ENCODE peak calls at places on chromosomes 7 and 10, in ten cellular contexts. X, T, A, D, E, Q, N, O, F and Y are unnamed samples.

GRCh38 chr7:44072364-44073231 is 7.2 kb upstream of the PGAM2 start:
- DNase-seq in X (peak; percentile 70), T (no peak), A (peak; percentile 65), D (peak; percentile 69), E (peak; percentile 63), Q (peak; percentile 79), N (peak; percentile 90), O (peak; percentile 91), F (peak; percentile 71), Y (peak; percentile 93)

GRCh38 chr7:376306-376969 is 86.5 kb downstream of the FOXL3 start:
- DNase-seq in X (no peak), T (no peak), A (no peak), D (no peak), E (peak; percentile 9), Q (peak; percentile 12), N (no peak), O (no peak), F (no peak), Y (no peak)

GRCh38 chr10:33306126-33306525 is 28.3 kb downstream of the NRP1 start:
- DNase-seq in X (no peak), T (no peak), A (no peak), D (no peak), E (no peak), Q (no peak), N (no peak), O (peak; percentile 87), F (peak; percentile 58), Y (no peak)

GRCh38 chr7:105216786-105217185 is 171.9 kb downstream of the SRPK2 start:
- DNase-seq in X (no peak), T (no peak), A (no peak), D (no peak), E (no peak), Q (no peak), N (no peak), O (no peak), F (no peak), Y (no peak)

GRCh38 chr10:86349474-86349873 is 17.1 kb downstream of the GRID1 start:
- DNase-seq in X (peak; percentile 10), T (no peak), A (peak; percentile 40), D (peak; percentile 60), E (peak; percentile 69), Q (peak; percentile 73), N (no peak), O (peak; percentile 26), F (no peak), Y (no peak)

GRCh38 chr10:608331-609265 is 80.9 kb downstream of the DIP2C start:
- DNase-seq in X (no peak), T (no peak), A (no peak), D (no peak), E (no peak), Q (no peak), N (no peak), O (no peak), F (no peak), Y (peak; percentile 21)

GRCh38 chr7:82859106-82859850 is 303.4 kb downstream of the PCLO start:
- DNase-seq in X (no peak), T (no peak), A (no peak), D (no peak), E (no peak), Q (no peak), N (no peak), O (peak; percentile 56), F (peak; percentile 44), Y (peak; percentile 1)

GRCh38 chr7:94417261-94417660 is 22.6 kb downstream of the COL1A2 start:
- DNase-seq in X (no peak), T (no peak), A (no peak), D (no peak), E (no peak), Q (no peak), N (no peak), O (peak; percentile 22), F (no peak), Y (no peak)

GRCh38 chr7:75534727-75535307 is 42.7 kb downstream of the SPDYE5 start:
- DNase-seq in X (no peak), T (peak; percentile 55), A (peak; percentile 73), D (no peak), E (no peak), Q (no peak), N (no peak), O (peak; percentile 74), F (peak; percentile 84), Y (peak; percentile 78)

GRCh38 chr7:100632951-100633717 is 8.2 kb downstream of the TFR2 start:
- DNase-seq in X (peak; percentile 75), T (peak; percentile 71), A (peak; percentile 87), D (peak; percentile 59), E (peak; percentile 50), Q (peak; percentile 67), N (peak; percentile 70), O (peak; percentile 12), F (no peak), Y (peak; percentile 16)

GRCh38 chr7:74185016-74185415 is 10.9 kb downstream of the EIF4H start:
- DNase-seq in X (no peak), T (no peak), A (no peak), D (no peak), E (no peak), Q (no peak), N (no peak), O (no peak), F (no peak), Y (no peak)

GRCh38 chr7:74185636-74186035 is 11.5 kb downstream of the EIF4H start:
- DNase-seq in X (no peak), T (no peak), A (no peak), D (no peak), E (no peak), Q (no peak), N (no peak), O (no peak), F (no peak), Y (no peak)

GRCh38 chr7:74182453-74183090 is 8.4 kb downstream of the EIF4H start:
- DNase-seq in X (no peak), T (no peak), A (no peak), D (no peak), E (no peak), Q (no peak), N (no peak), O (no peak), F (no peak), Y (no peak)

GRCh38 chr7:74183142-74183541 is 9.0 kb downstream of the EIF4H start:
- DNase-seq in X (no peak), T (no peak), A (no peak), D (no peak), E (no peak), Q (no peak), N (no peak), O (no peak), F (no peak), Y (no peak)

DNA sequence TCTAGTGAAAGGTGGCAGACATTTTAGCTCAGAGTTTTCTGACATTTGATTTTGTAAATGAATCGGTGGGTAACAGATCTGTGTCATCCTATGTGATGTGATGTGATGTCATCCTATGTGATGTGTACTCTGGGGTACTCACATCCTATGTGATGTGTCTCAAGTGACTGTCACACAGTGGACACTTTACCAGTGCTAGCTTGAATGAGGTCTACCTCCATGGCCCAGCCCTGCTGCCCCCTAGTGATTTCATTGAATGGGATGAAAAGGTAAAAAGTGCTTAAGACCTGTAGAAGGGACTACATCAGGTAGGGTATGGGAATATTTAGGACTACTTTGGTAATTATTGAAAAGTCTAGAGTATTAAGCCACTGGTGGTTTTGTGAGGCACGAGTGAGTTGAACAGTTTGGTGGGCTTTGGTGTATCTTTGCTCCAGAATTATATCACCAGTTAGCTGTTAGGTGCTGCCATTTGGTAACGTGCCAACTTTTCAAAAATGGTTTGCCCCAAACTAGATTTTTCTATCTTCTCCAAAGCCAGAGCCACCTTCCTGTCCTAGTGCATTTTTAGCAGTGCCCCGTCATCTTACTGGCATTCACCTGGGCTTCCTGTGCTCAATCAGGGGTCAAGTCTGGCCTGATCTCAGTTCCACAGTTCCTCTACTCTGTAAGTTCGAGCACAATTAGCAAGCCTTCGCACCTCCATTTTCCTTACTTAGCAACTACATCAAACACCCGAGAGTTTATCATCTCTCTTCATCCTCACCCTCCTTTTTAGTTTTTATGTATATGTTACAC is 9.7 kb downstream of the EIF4H start:
- DNase-seq in X (no peak), T (no peak), A (peak; percentile 35), D (no peak), E (no peak), Q (peak; percentile 35), N (no peak), O (no peak), F (no peak), Y (no peak)
- TF ChIP-seq CTCF in X (no peak), T (peak; percentile 66), A (peak; percentile 25), D (peak; percentile 19), E (no peak), Q (no peak), N (no peak), O (peak; percentile 51), F (no peak), Y (peak; percentile 63)

GRCh38 chr10:73838827-73839226 is 27.4 kb upstream of the NDST2 start:
- DNase-seq in X (no peak), T (no peak), A (no peak), D (no peak), E (no peak), Q (no peak), N (no peak), O (no peak), F (no peak), Y (no peak)
- TF ChIP-seq CTCF in X (no peak), T (no peak), A (no peak), D (no peak), E (no peak), Q (no peak), N (no peak), O (no peak), F (no peak), Y (no peak)

GRCh38 chr10:29859521-29860130 is 199.8 kb downstream of the JCAD start:
- DNase-seq in X (no peak), T (no peak), A (no peak), D (no peak), E (no peak), Q (no peak), N (no peak), O (no peak), F (peak; percentile 83), Y (peak; percentile 15)

GRCh38 chr10:29860159-29860558 is 199.2 kb downstream of the JCAD start:
- DNase-seq in X (no peak), T (no peak), A (no peak), D (no peak), E (no peak), Q (no peak), N (peak; percentile 81), O (peak; percentile 71), F (peak; percentile 77), Y (no peak)

GRCh38 chr10:29856295-29856694 is 203.1 kb downstream of the JCAD start:
- DNase-seq in X (no peak), T (no peak), A (no peak), D (no peak), E (no peak), Q (no peak), N (no peak), O (no peak), F (no peak), Y (no peak)

GRCh38 chr10:29857843-29858242 is 201.5 kb downstream of the JCAD start:
- DNase-seq in X (no peak), T (no peak), A (no peak), D (no peak), E (no peak), Q (no peak), N (no peak), O (no peak), F (no peak), Y (no peak)

GRCh38 chr10:29858352-29859267 is 200.8 kb downstream of the JCAD start:
- DNase-seq in X (peak; percentile 75), T (no peak), A (no peak), D (peak; percentile 43), E (peak; percentile 76), Q (peak; percentile 49), N (peak; percentile 91), O (peak; percentile 79), F (peak; percentile 76), Y (peak; percentile 53)
- TF ChIP-seq CTCF in X (peak; percentile 76), T (peak; percentile 14), A (no peak), D (peak; percentile 50), E (peak; percentile 65), Q (no peak), N (peak; percentile 78), O (peak; percentile 80), F (peak; percentile 62), Y (peak; percentile 83)

GRCh38 chr7:21427861-21428641 is at the start of gene SP4:
- DNase-seq in X (peak; percentile 96), T (peak; percentile 93), A (peak; percentile 96), D (peak; percentile 96), E (peak; percentile 98), Q (peak; percentile 95), N (peak; percentile 97), O (peak; percentile 97), F (peak; percentile 89), Y (peak; percentile 96)
- TF ChIP-seq CTCF in X (no peak), T (no peak), A (no peak), D (no peak), E (no peak), Q (no peak), N (no peak), O (peak; percentile 8), F (no peak), Y (no peak)